ENCODE peak calls at places on chromosomes 2 and 18, in ten cellular contexts. I is A549, C is glutamatergic neuron, T is LNCaP clone FGC, O is GM10248, K is ovary, W is heart right ventricle, U is cardiac fibroblast, Z is foreskin fibroblast, S is body of pancreas. J is an unnamed sample.
A peak's percentile ranks its signal among the peaks of the same experiment; 100 is the strongest.

GRCh38 chr2:221096651-221097567 is 475.2 kb downstream of the EPHA4 start:
- DNase-seq in W (no peak), I (no peak), S (no peak), O (no peak), C (no peak), K (no peak), U (no peak), T (no peak), Z (peak; percentile 17), J (no peak)

GRCh38 chr2:85678384-85678783 is 10.4 kb upstream of the SFTPB start:
- DNase-seq in C (no peak), I (no peak), Z (no peak), S (no peak), U (no peak), O (no peak), W (no peak), K (no peak), T (no peak), J (no peak)

GRCh38 chr2:241218131-241219029 is 29.9 kb downstream of the ANO7 start:
- DNase-seq in S (peak; percentile 56), I (peak; percentile 57), Z (peak; percentile 63), O (peak; percentile 69), W (peak; percentile 58), T (peak; percentile 4), C (peak; percentile 74), U (peak; percentile 33), K (peak; percentile 80), J (no peak)

GRCh38 chr2:107588181-107588580 is 238.5 kb upstream of the RGPD4 start:
- DNase-seq in S (no peak), W (no peak), U (no peak), I (no peak), T (no peak), C (no peak), K (no peak), Z (no peak), O (no peak), J (no peak)

GRCh38 chr2:25286025-25286400 is 55.7 kb downstream of the DNMT3A start:
- DNase-seq in I (no peak), O (peak; percentile 77), S (no peak), T (no peak), C (no peak), K (no peak), Z (no peak), U (no peak), W (no peak), J (no peak)

GRCh38 chr2:223532712-223533111 is 69.4 kb downstream of the SCG2 start:
- DNase-seq in O (no peak), T (no peak), I (no peak), Z (no peak), C (no peak), U (no peak), S (no peak), K (no peak), W (no peak), J (no peak)

GRCh38 chr2:172888704-172889103 is 153.1 kb downstream of the RAPGEF4 start:
- DNase-seq in W (no peak), C (no peak), U (no peak), T (no peak), S (no peak), O (no peak), Z (no peak), K (no peak), I (no peak), J (no peak)

GRCh38 chr2:220277445-220277960 is 650.1 kb downstream of the SLC4A3 start:
- DNase-seq in T (peak; percentile 94), O (no peak), U (peak; percentile 74), S (peak; percentile 78), Z (peak; percentile 87), C (no peak), W (peak; percentile 31), I (peak; percentile 93), K (peak; percentile 37), J (peak; percentile 90)

GRCh38 chr2:25252291-25253152 is 84.1 kb upstream of the POMC start:
- DNase-seq in I (peak; percentile 55), W (peak; percentile 72), K (peak; percentile 89), C (peak; percentile 90), O (peak; percentile 91), T (no peak), S (peak; percentile 60), U (peak; percentile 33), Z (peak; percentile 68), J (no peak)

GRCh38 chr18:60259052-60259681 is 113.4 kb downstream of the MC4R start:
- DNase-seq in U (peak; percentile 28), Z (peak; percentile 33), K (no peak), T (no peak), C (no peak), I (no peak), W (no peak), O (no peak), S (no peak), J (no peak)

GRCh38 chr2:31333046-31333445 is 81.5 kb downstream of the XDH start:
- DNase-seq in C (no peak), W (no peak), I (no peak), S (no peak), U (no peak), Z (no peak), K (no peak), O (no peak), T (no peak), J (no peak)

GRCh38 chr18:37665346-37665745 is 99.7 kb upstream of the CELF4 start:
- DNase-seq in Z (no peak), T (no peak), K (no peak), I (no peak), S (no peak), C (peak; percentile 31), U (no peak), O (no peak), W (no peak), J (no peak)

GRCh38 chr2:216713691-216714411 is 18.5 kb upstream of the IGFBP5 start:
- DNase-seq in W (peak; percentile 71), C (no peak), Z (peak; percentile 85), K (peak; percentile 74), I (peak; percentile 41), T (no peak), U (peak; percentile 88), S (no peak), O (no peak), J (peak; percentile 87)

GRCh38 chr2:38073211-38074005 is 2.5 kb downstream of the CYP1B1 start:
- DNase-seq in U (peak; percentile 35), C (no peak), T (no peak), I (peak; percentile 26), S (no peak), K (no peak), Z (peak; percentile 53), W (no peak), O (no peak), J (no peak)

GRCh38 chr2:69724540-69725159 is 17.3 kb upstream of the ANXA4 start:
- DNase-seq in W (peak; percentile 82), T (no peak), O (peak; percentile 71), S (peak; percentile 91), U (peak; percentile 85), C (peak; percentile 93), Z (peak; percentile 90), I (peak; percentile 86), K (peak; percentile 89), J (peak; percentile 65)

GRCh38 chr2:115161531-115162453 is 719.4 kb downstream of the DPP10 start:
- DNase-seq in W (no peak), T (no peak), O (no peak), C (peak; percentile 69), K (no peak), S (peak; percentile 74), I (no peak), U (no peak), Z (no peak), J (no peak)

DNA sequence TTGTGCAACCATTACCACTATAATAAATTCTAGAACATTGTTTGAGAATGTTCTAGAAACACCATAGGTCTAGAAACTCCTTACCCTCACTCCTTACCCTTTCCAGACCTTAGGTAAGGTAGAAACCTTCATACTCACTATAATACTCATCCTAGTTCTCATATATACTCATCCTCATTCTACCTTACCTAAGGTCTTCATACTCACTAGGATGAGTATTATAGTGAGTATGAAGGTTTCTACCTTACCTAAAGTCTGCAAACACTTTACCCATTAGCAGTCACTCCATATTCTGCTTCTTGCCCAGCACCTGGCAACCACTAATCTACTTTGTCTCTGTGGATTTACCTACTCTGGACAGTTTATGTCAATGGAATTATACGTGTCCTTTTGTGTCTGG is 75.0 kb downstream of the TMEM185B start:
- DNase-seq in K (no peak), C (no peak), T (no peak), S (no peak), O (no peak), Z (no peak), U (no peak), W (no peak), I (no peak), J (no peak)
- TF ChIP-seq CTCF in K (no peak), C (no peak), T (no peak), S (no peak), O (no peak), Z (no peak), U (no peak), W (no peak), I (no peak), J (no peak)

GRCh38 chr2:51997571-51997970 is 965.6 kb upstream of the NRXN1 start:
- DNase-seq in O (no peak), S (no peak), C (no peak), W (no peak), Z (peak; percentile 22), I (peak; percentile 24), T (no peak), U (peak; percentile 40), K (no peak), J (no peak)
- TF ChIP-seq CTCF in O (no peak), S (no peak), C (no peak), W (no peak), Z (no peak), I (no peak), T (peak; percentile 12), U (no peak), K (no peak), J (peak; percentile 43)

DNA sequence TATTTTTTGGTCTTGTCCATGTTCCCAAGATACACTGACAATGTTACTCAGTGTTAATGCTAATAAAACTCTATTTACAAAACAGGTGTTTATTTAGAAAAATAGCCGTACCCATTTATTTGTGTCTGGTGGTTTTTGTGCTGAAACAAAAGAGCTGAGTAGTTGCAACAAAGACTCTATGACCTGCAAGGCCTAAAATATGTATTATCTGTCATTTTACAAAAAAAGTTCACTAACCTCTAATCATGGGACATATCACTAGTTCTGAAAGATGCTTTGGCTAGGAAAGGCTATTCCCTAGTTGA is 59.2 kb upstream of the SLC25A52 start:
- DNase-seq in I (no peak), T (no peak), K (no peak), W (no peak), O (no peak), S (no peak), U (no peak), Z (no peak), C (no peak), J (no peak)
- TF ChIP-seq CTCF in I (no peak), T (no peak), K (no peak), W (no peak), O (no peak), S (no peak), U (no peak), Z (no peak), C (peak; percentile 50), J (peak; percentile 59)

DNA sequence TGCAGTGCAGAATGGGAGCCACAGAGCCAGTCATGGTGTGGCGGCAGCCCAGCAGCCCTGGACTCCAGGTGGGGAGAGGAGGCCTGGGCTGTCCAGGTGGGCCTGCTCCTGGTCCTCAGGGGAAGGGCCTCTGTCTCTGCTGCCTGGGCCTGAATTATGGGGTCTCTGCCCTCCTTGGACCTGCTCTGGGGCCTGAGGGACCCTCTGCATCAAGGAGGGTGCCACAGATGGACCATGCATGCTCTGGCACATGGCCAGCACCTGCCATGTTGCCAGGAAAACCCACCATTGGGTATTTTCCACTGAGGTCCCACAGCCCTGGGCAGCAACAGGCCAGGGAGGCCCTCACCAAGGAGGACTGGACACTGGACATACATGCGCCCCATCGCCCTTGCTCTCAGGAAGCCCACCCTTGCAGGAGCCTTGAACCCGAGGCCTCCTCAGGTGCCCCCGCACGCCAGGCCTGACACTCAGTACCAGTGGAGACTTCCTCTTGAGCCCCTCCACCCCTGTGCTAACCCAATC is 107.1 kb downstream of the NDUFA10 start:
- DNase-seq in Z (no peak), W (no peak), I (no peak), C (no peak), T (no peak), K (no peak), S (no peak), U (no peak), O (no peak), J (no peak)
- TF ChIP-seq CTCF in Z (no peak), W (no peak), I (no peak), C (no peak), T (no peak), K (no peak), S (no peak), U (no peak), O (no peak), J (no peak)